ENCODE peak calls at places on chromosomes 7 and 10, in five cellular contexts. D, V, G, B and F are unnamed samples.

GRCh38 chr10:10138685-10139084 is 879.0 kb upstream of the CELF2 start:
- DNase-seq in G (no peak), D (no peak), V (no peak), B (no peak), F (no peak)

GRCh38 chr7:82050792-82051191 is 280.9 kb upstream of the HGF start:
- DNase-seq in G (no peak), V (no peak), B (peak), D (no peak), F (no peak)

GRCh38 chr7:137254766-137255165 is 88.8 kb downstream of the PTN start:
- DNase-seq in G (no peak), V (no peak), B (no peak), D (no peak), F (no peak)

GRCh38 chr7:8581842-8582241 is 148.4 kb downstream of the NXPH1 start:
- DNase-seq in G (no peak), V (no peak), D (no peak), B (no peak), F (no peak)

GRCh38 chr7:1743481-1744230 is 73.6 kb downstream of the ELFN1 start:
- DNase-seq in B (no peak), V (no peak), D (no peak), G (no peak), F (no peak)

GRCh38 chr7:123865517-123866117 is 20.6 kb downstream of the HYAL4 start:
- DNase-seq in G (no peak), D (peak), B (peak), V (peak), F (peak)

GRCh38 chr10:123995461-123996131 is 97.8 kb downstream of the CHST15 start:
- DNase-seq in G (no peak), V (peak), B (peak), D (peak), F (peak)

GRCh38 chr7:37916673-37917660 is at the start of gene SFRP4:
- DNase-seq in D (peak), V (peak), B (peak), G (no peak), F (no peak)

GRCh38 chr7:107559864-107560263 is 3.9 kb downstream of the COG5 start:
- DNase-seq in D (no peak), V (no peak), B (peak), G (no peak), F (no peak)

GRCh38 chr10:71547841-71548493 is 151.2 kb downstream of the CDH23 start:
- DNase-seq in B (no peak), G (no peak), V (no peak), D (no peak), F (no peak)